ENCODE peak calls at places on chromosome 5, in seven cellular contexts. N is astrocyte, W is posterior vena cava, D is PC-3, F is AG09309, K is GM10248, Z is COR-L47. O is an unnamed sample.

GRCh38 chr5:128674837-128675446 is 136.9 kb upstream of the FBN2 start:
- DNase-seq in N (peak; percentile 7), W (no peak), D (peak; percentile 84), F (peak; percentile 11), K (peak; percentile 16), Z (peak; percentile 2), O (peak; percentile 31)

GRCh38 chr5:127002390-127002789 is 28.0 kb downstream of the MARCHF3 start:
- DNase-seq in N (peak; percentile 45), W (no peak), D (no peak), F (no peak), K (no peak), Z (no peak), O (no peak)

GRCh38 chr5:140111043-140111858 is 2.7 kb upstream of the PURA start:
- DNase-seq in N (no peak), W (no peak), D (no peak), F (no peak), K (no peak), Z (no peak), O (no peak)

GRCh38 chr5:59038169-59039002 is 455.5 kb downstream of the RAB3C start:
- DNase-seq in N (no peak), W (peak; percentile 71), D (no peak), F (no peak), K (no peak), Z (no peak), O (no peak)

GRCh38 chr5:145660897-145661650 is 174.1 kb downstream of the PRELID2 start:
- DNase-seq in N (peak; percentile 55), W (no peak), D (no peak), F (peak; percentile 35), K (no peak), Z (no peak), O (no peak)

GRCh38 chr5:75239681-75240080 is 3.0 kb upstream of the ANKRD31 start:
- DNase-seq in N (peak; percentile 42), W (no peak), D (peak; percentile 74), F (no peak), K (no peak), Z (no peak), O (no peak)

GRCh38 chr5:43482490-43483064 is 1.1 kb downstream of the TMEM267 start:
- DNase-seq in N (peak; percentile 14), W (no peak), D (peak; percentile 50), F (no peak), K (peak; percentile 15), Z (no peak), O (no peak)

GRCh38 chr5:170565077-170565476 is 61.3 kb downstream of the KCNIP1 start:
- DNase-seq in N (no peak), W (no peak), D (no peak), F (no peak), K (no peak), Z (no peak), O (no peak)

GRCh38 chr5:113123563-113123962 is 147.0 kb downstream of the DCP2 start:
- DNase-seq in N (no peak), W (no peak), D (peak; percentile 19), F (no peak), K (no peak), Z (no peak), O (no peak)

GRCh38 chr5:38316544-38317224 is 58.3 kb downstream of the EGFLAM start:
- DNase-seq in N (no peak), W (no peak), D (no peak), F (peak; percentile 43), K (no peak), Z (no peak), O (no peak)

GRCh38 chr5:91383956-91384300 is 811 bp upstream of the ARRDC3 start:
- DNase-seq in N (no peak), W (no peak), D (no peak), F (no peak), K (no peak), Z (no peak), O (no peak)

O was measured in Caki2.